ENCODE peak calls at places on chromosomes 13 and 19, in four cellular contexts. O is stomach; V is activated CD4-positive, alpha-beta T cell treated with anti-CD3 and anti-CD28 coated beads, Interleukin-2, amount 50 U/mL, for 24 hours; E is cardiac muscle cell. P is an unnamed sample.

GRCh38 chr19:41330946-41331678 is 21.1 kb downstream of the CCDC97 start:
- DNase-seq in V (no peak), O (no peak), E (no peak), P (no peak)

GRCh38 chr19:13212759-13213330 is 62.6 kb downstream of the IER2 start:
- DNase-seq in O (peak; percentile 75), V (peak; percentile 70), E (peak; percentile 50), P (peak; percentile 53)

GRCh38 chr19:56114711-56115110 is 6.4 kb downstream of the ZNF787 start:
- DNase-seq in O (no peak), E (no peak), V (no peak), P (no peak)

GRCh38 chr13:50365683-50366391 is 350.6 kb downstream of the KCNRG start:
- DNase-seq in O (no peak), V (peak; percentile 60), E (no peak), P (peak; percentile 72)

GRCh38 chr13:26660185-26660584 is 100.4 kb downstream of the GPR12 start:
- DNase-seq in V (no peak), E (no peak), O (no peak), P (no peak)

GRCh38 chr13:114339779-114340534 is 25.7 kb downstream of the CHAMP1 start:
- DNase-seq in O (peak; percentile 53), V (no peak), E (no peak), P (peak; percentile 27)

GRCh38 chr19:19217110-19217509 is 5.4 kb downstream of the NCAN start:
- DNase-seq in E (no peak), O (no peak), V (no peak), P (no peak)

GRCh38 chr13:26951581-26952177 is 191.1 kb upstream of the GPR12 start:
- DNase-seq in E (no peak), O (peak; percentile 83), V (no peak), P (no peak)

GRCh38 chr13:31629085-31629785 is 110.1 kb upstream of the RXFP2 start:
- DNase-seq in O (no peak), E (no peak), V (no peak), P (no peak)

GRCh38 chr19:46081928-46082727 is 41.3 kb upstream of the IGFL4 start:
- DNase-seq in O (no peak), E (peak; percentile 69), V (peak; percentile 17), P (no peak)

GRCh38 chr19:1945899-1946298 is 4.9 kb downstream of the CSNK1G2 start:
- DNase-seq in E (peak; percentile 56), V (no peak), O (peak; percentile 40), P (no peak)

GRCh38 chr13:110713981-110714797 is 689 bp downstream of the ING1 start:
- DNase-seq in V (peak; percentile 51), O (peak; percentile 59), E (peak; percentile 70), P (peak; percentile 55)

GRCh38 chr19:13844130-13844631 is 32.8 kb upstream of the NANOS3 start:
- DNase-seq in V (no peak), E (no peak), O (no peak), P (no peak)

GRCh38 chr19:4969772-4970531 is 1.0 kb downstream of the KDM4B start:
- DNase-seq in O (no peak), E (peak; percentile 22), V (no peak), P (peak; percentile 16)

GRCh38 chr13:95957331-95957730 is 95.9 kb downstream of the UGGT2 start:
- DNase-seq in O (no peak), E (peak; percentile 2), V (no peak), P (no peak)

GRCh38 chr19:10553087-10553667 is 9.5 kb downstream of the ATG4D start:
- DNase-seq in O (no peak), V (no peak), E (no peak), P (no peak)

GRCh38 chr19:38049105-38049649 is 142.2 kb downstream of the SIPA1L3 start:
- DNase-seq in E (no peak), O (peak; percentile 29), V (peak; percentile 46), P (peak; percentile 64)

GRCh38 chr19:13839193-13839937 is 37.6 kb upstream of the NANOS3 start:
- DNase-seq in V (peak; percentile 85), O (peak; percentile 89), E (peak; percentile 36), P (peak; percentile 87)

GRCh38 chr13:23551213-23552008 is 18.8 kb upstream of the TNFRSF19 start:
- DNase-seq in V (no peak), O (no peak), E (peak; percentile 37), P (no peak)

GRCh38 chr13:76980075-76980718 is 11.7 kb upstream of the CLN5 start:
- DNase-seq in V (peak; percentile 74), E (peak; percentile 86), O (peak; percentile 84), P (peak; percentile 75)

GRCh38 chr19:1101337-1101698 is 2.5 kb upstream of the GPX4 start:
- DNase-seq in E (no peak), O (peak; percentile 44), V (no peak), P (no peak)

GRCh38 chr13:75771818-75772217 is 135.7 kb downstream of the LMO7 start:
- DNase-seq in O (no peak), V (no peak), E (no peak), P (no peak)

GRCh38 chr19:604355-604754 is 14.7 kb downstream of the HCN2 start:
- DNase-seq in O (no peak), V (no peak), E (no peak), P (peak; percentile 32)

GRCh38 chr19:56111601-56112312 is 9.3 kb downstream of the ZNF787 start:
- DNase-seq in O (peak; percentile 72), E (no peak), V (peak; percentile 16), P (peak; percentile 15)

GRCh38 chr19:34418300-34418699 is 9.9 kb upstream of the UBA2 start:
- DNase-seq in O (no peak), E (no peak), V (no peak), P (no peak)

GRCh38 chr13:59119475-59119874 is 1044.3 kb downstream of the DIAPH3 start:
- DNase-seq in V (no peak), O (no peak), E (no peak), P (no peak)

P was measured in T-helper 2 cell treated with Interferon-gamma antibody and Interleukin-4, amounts not matched to agents 5 μg/mL and 100 μg/mL, for 36 hours.